ENCODE peak calls at places on chromosome 1, in ten cellular contexts. R is thoracic aorta, W is neural progenitor cell, M is uterus, S is stomach, Z is foreskin fibroblast, V is tibial nerve, T is heart right ventricle, B is PC-3, Q is osteoblast. N is an unnamed sample.

GRCh38 chr1:68166348-68166747 is 66.0 kb downstream of the WLS start:
- DNase-seq in Z (no peak), R (no peak), M (no peak), T (no peak), S (no peak), B (no peak), W (no peak), V (no peak), Q (no peak), N (no peak)

GRCh38 chr1:102241431-102242338 is 245.0 kb upstream of the OLFM3 start:
- DNase-seq in V (no peak), B (no peak), Z (no peak), Q (no peak), S (no peak), R (no peak), W (no peak), T (no peak), M (no peak), N (no peak)

GRCh38 chr1:78743626-78744025 is 94.0 kb downstream of the IFI44 start:
- DNase-seq in Z (peak), S (no peak), Q (no peak), T (no peak), W (no peak), B (peak), M (no peak), R (no peak), V (no peak), N (peak)

GRCh38 chr1:214842856-214843255 is 239.7 kb upstream of the KCNK2 start:
- DNase-seq in B (peak), M (no peak), T (no peak), S (no peak), Z (peak), W (no peak), R (no peak), Q (no peak), V (no peak), N (peak)

GRCh38 chr1:210446479-210446878 is 117.8 kb downstream of the HHAT start:
- DNase-seq in Z (no peak), T (no peak), B (peak), W (peak), R (no peak), S (no peak), Q (no peak), V (no peak), M (no peak), N (no peak)

GRCh38 chr1:54459714-54460113 is 53.5 kb upstream of the SSBP3 start:
- DNase-seq in T (no peak), Q (no peak), R (no peak), S (no peak), V (no peak), W (no peak), B (no peak), M (no peak), Z (no peak), N (no peak)

GRCh38 chr1:166884040-166884642 is 8.1 kb upstream of the TADA1 start:
- DNase-seq in V (no peak), Q (peak), T (peak), Z (no peak), S (peak), B (no peak), M (peak), R (no peak), W (peak), N (no peak)

GRCh38 chr1:234934611-234935033 is 194.0 kb downstream of the TOMM20 start:
- DNase-seq in W (no peak), V (no peak), T (no peak), B (peak), M (no peak), Z (peak), S (no peak), Q (peak), R (no peak), N (no peak)

GRCh38 chr1:226973898-226974543 is 33.9 kb downstream of the COQ8A start:
- DNase-seq in W (no peak), Q (peak), M (peak), R (peak), B (peak), Z (peak), T (peak), S (no peak), V (no peak), N (peak)

GRCh38 chr1:205590777-205591513 is 40.9 kb downstream of the ELK4 start:
- DNase-seq in T (no peak), W (no peak), V (no peak), B (no peak), M (no peak), Z (no peak), R (no peak), S (no peak), Q (no peak), N (no peak)

GRCh38 chr1:205590457-205590768 is 41.4 kb downstream of the ELK4 start:
- DNase-seq in W (no peak), S (no peak), R (no peak), V (no peak), T (no peak), Q (peak), Z (no peak), B (no peak), M (no peak), N (no peak)

GRCh38 chr1:205592443-205593003 is 39.3 kb downstream of the ELK4 start:
- DNase-seq in V (no peak), S (no peak), T (no peak), Z (no peak), R (no peak), B (no peak), W (no peak), M (no peak), Q (peak), N (no peak)

GRCh38 chr1:205593532-205593931 is 38.3 kb downstream of the ELK4 start:
- DNase-seq in Q (no peak), Z (no peak), W (no peak), B (no peak), T (no peak), S (no peak), V (no peak), R (no peak), M (no peak), N (no peak)

DNA sequence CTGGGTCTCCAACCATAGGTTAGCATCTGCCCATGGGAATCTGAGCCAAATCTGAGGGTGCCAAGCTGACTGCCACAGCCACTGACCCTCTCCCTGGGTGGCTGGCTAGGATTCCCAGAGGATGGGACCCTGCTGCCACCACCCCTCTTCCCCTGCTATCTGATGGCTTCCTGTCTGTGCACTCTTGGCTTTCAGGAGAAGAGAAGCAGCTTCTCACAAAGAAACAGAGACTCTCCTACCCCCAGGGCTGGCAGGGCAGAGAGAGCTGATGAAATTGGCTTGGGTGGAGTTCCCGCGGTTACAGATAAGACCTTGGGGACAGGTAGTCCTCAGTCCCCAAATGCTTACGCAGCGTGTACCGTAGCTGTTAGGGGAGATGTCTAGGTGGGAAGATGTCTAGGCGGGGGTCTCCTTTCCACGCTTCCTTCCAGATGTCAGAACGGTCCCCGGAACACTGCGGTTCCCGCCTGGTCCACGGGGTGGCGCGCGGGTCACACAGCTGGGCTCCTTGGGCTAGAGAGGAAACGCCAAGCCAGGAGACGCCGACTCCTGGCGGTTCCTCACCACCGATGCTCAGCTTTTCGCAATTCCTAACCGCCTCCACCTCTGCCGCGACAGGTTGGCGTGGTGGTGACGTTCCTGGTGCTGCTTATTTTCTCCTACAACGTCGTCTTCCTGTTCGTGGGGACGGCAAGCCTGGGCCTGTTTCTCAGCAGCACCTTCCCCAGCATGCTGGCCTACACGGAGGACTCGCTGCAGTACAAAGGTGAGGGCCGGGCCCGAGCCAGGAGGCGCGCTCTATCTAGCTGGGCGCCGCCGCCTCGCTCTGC is 40.1 kb downstream of the ELK4 start:
- DNase-seq in S (peak), B (peak), Q (peak), R (peak), T (peak), V (peak), W (peak), Z (peak), M (peak), N (peak)
- H3K4me3 ChIP-seq in S (peak), B (peak), Q (peak), R (peak), T (peak), V (peak), W (peak), Z (peak), M (peak), N (peak)

DNA sequence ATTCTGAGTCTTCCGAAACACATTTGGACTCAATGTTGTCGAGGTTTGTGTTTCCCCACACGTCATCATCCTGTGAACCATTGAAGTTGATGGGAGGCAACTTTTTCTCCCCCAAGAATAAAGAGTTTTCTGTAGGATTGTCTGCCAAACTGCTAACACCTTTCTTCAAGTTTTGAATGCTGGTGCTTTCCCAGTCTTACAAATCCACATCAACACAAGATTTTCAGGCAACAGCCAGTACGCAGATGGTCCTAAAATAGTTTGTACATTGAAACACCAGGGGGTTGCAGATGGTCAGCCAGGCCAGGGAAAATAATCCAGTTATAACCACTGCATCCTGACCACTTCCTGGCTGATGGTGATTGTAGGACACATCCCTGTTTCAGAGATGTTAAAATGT is 187.9 kb downstream of the DISC1 start:
- DNase-seq in M (no peak), R (no peak), S (no peak), Z (no peak), B (no peak), T (no peak), W (no peak), Q (no peak), V (no peak), N (no peak)
- TF ChIP-seq CTCF in M (no peak), R (no peak), S (no peak), Z (no peak), B (no peak), T (no peak), W (no peak), Q (no peak), V (no peak), N (no peak)

GRCh38 chr1:18652791-18653190 is 22.1 kb downstream of the PAX7 start:
- DNase-seq in S (no peak), Z (no peak), W (no peak), B (no peak), M (no peak), V (no peak), R (no peak), T (no peak), Q (peak), N (no peak)
- H3K4me3 ChIP-seq in S (no peak), Z (no peak), W (no peak), B (no peak), M (no peak), V (no peak), R (no peak), T (no peak), Q (no peak), N (no peak)

GRCh38 chr1:220067246-220068204 is 21.2 kb upstream of the EPRS1 start:
- DNase-seq in W (no peak), Z (no peak), R (no peak), B (peak), V (no peak), S (no peak), M (no peak), T (no peak), Q (no peak), N (no peak)
- TF ChIP-seq CTCF in W (no peak), Z (no peak), R (no peak), B (no peak), V (no peak), S (no peak), M (no peak), T (no peak), Q (no peak), N (no peak)